ENCODE peak calls at places on chromosomes 12 and 14, in four cellular contexts. X is anterior cingulate cortex; F is testis; H is activated naive CD8-positive, alpha-beta T cell treated with anti-CD3 and anti-CD28 coated beads, Interleukin-2, amount 50 U/mL, for 24 hours. E is an unnamed sample.

GRCh38 chr12:47843226-47843980 is 23.7 kb upstream of the HDAC7 start:
- DNase-seq in X (no peak), H (no peak), F (no peak), E (no peak)

GRCh38 chr12:14138495-14138894 is 157.1 kb upstream of the GRIN2B start:
- DNase-seq in F (no peak), X (no peak), H (no peak), E (no peak)

GRCh38 chr14:90561031-90561430 is 164.2 kb downstream of the CALM1 start:
- DNase-seq in X (no peak), H (no peak), F (no peak), E (no peak)

GRCh38 chr12:16891673-16892072 is 285.7 kb upstream of the LMO3 start:
- DNase-seq in H (no peak), X (no peak), F (no peak), E (no peak)

GRCh38 chr12:11805043-11805442 is 155.6 kb downstream of the ETV6 start:
- DNase-seq in X (no peak), H (no peak), F (no peak), E (no peak)

GRCh38 chr12:100391856-100392255 is 35.0 kb downstream of the SLC17A8 start:
- DNase-seq in F (no peak), X (no peak), H (no peak), E (peak)

GRCh38 chr12:57844725-57845477 is 1.6 kb downstream of the CTDSP2 start:
- DNase-seq in H (peak), X (peak), F (peak), E (peak)

GRCh38 chr12:132838464-132839080 is 9.9 kb upstream of the GOLGA3 start:
- DNase-seq in X (no peak), F (no peak), H (no peak), E (no peak)

GRCh38 chr12:68612245-68612644 is 1.5 kb downstream of the RAP1B start:
- DNase-seq in F (no peak), H (no peak), X (no peak), E (peak)

GRCh38 chr12:18467636-18468520 is 206.6 kb downstream of the PIK3C2G start:
- DNase-seq in X (no peak), F (no peak), H (no peak), E (no peak)

E was measured in RKO.